ENCODE peak calls at places on chromosome 20, in nine cellular contexts. C, W, I, G, K, Y, L, E and D are unnamed samples. For H3K36me3, the result is how much of the 10 kb centered on the place peaks cover.

GRCh38 chr20:35714127-35714526 is 14.9 kb downstream of the ROMO1 start:
- DNase-seq in C (no peak), W (no peak), I (no peak), G (no peak), K (no peak), Y (no peak), L (no peak), E (no peak), D (no peak)

GRCh38 chr20:20552076-20552475 is 160.4 kb downstream of the RALGAPA2 start:
- DNase-seq in C (no peak), W (no peak), I (no peak), G (no peak), K (no peak), Y (no peak), L (no peak), E (no peak), D (no peak)

GRCh38 chr20:7911586-7912330 is 28.5 kb downstream of the HAO1 start:
- DNase-seq in C (peak), W (no peak), I (no peak), G (no peak), K (no peak), Y (no peak), L (no peak), E (no peak), D (no peak)

GRCh38 chr20:63794614-63795013 is 36.5 kb downstream of the ZBTB46 start:
- DNase-seq in C (no peak), W (no peak), I (no peak), G (no peak), K (no peak), Y (no peak), L (no peak), E (no peak), D (no peak)

GRCh38 chr20:53914861-53915458 is 155.4 kb downstream of the BCAS1 start:
- DNase-seq in C (no peak), W (no peak), I (no peak), G (no peak), K (peak), Y (no peak), L (peak), E (no peak), D (no peak)

GRCh38 chr20:52047811-52048302 is 143.7 kb downstream of the ZFP64 start:
- DNase-seq in C (no peak), W (no peak), I (no peak), G (peak), K (peak), Y (no peak), L (peak), E (no peak), D (no peak)

GRCh38 chr20:21027569-21027968 is 78.6 kb downstream of the LINC00237 start:
- DNase-seq in C (peak), W (no peak), I (no peak), G (no peak), K (peak), Y (no peak), L (peak), E (peak), D (no peak)

GRCh38 chr20:47620808-47621805 is 119.4 kb downstream of the NCOA3 start:
- DNase-seq in C (peak), W (no peak), I (no peak), G (peak), K (peak), Y (no peak), L (no peak), E (peak), D (no peak)

GRCh38 chr20:313948-314347 is 11.4 kb upstream of the SOX12 start:
- DNase-seq in C (peak), W (no peak), I (no peak), G (peak), K (peak), Y (no peak), L (no peak), E (no peak), D (no peak)

GRCh38 chr20:12723811-12724210 is 285.0 kb upstream of the SPTLC3 start:
- DNase-seq in C (no peak), W (no peak), I (no peak), G (no peak), K (no peak), Y (no peak), L (no peak), E (no peak), D (no peak)

GRCh38 chr20:59574308-59574707 is 30.0 kb upstream of the PHACTR3 start:
- DNase-seq in C (no peak), W (no peak), I (no peak), G (no peak), K (no peak), Y (no peak), L (peak), E (no peak), D (no peak)

GRCh38 chr20:10653593-10654288 is 20.1 kb downstream of the JAG1 start:
- DNase-seq in C (no peak), W (no peak), I (no peak), G (peak), K (no peak), Y (peak), L (no peak), E (no peak), D (no peak)

GRCh38 chr20:63223121-63223825 is 7.3 kb upstream of the YTHDF1 start:
- DNase-seq in C (peak), W (peak), I (peak), G (no peak), K (peak), Y (no peak), L (peak), E (peak), D (no peak)

GRCh38 chr20:62985089-62985778 is 21.5 kb downstream of the BHLHE23 start:
- DNase-seq in C (no peak), W (no peak), I (no peak), G (no peak), K (no peak), Y (no peak), L (no peak), E (no peak), D (no peak)

GRCh38 chr20:59082077-59082740 is 39.6 kb upstream of the PRELID3B start:
- DNase-seq in C (peak), W (no peak), I (no peak), G (no peak), K (no peak), Y (no peak), L (no peak), E (no peak), D (no peak)

GRCh38 chr20:33311989-33312388 is 29.0 kb downstream of the BPIFB1 start:
- DNase-seq in C (no peak), W (no peak), I (no peak), G (no peak), K (no peak), Y (no peak), L (no peak), E (no peak), D (no peak)

GRCh38 chr20:58583141-58583540 is 67.9 kb upstream of the APCDD1L start:
- DNase-seq in C (peak), W (no peak), I (no peak), G (no peak), K (peak), Y (no peak), L (peak), E (no peak), D (no peak)

GRCh38 chr20:50898475-50898874 is 32.8 kb downstream of the ADNP start:
- DNase-seq in C (no peak), W (no peak), I (no peak), G (no peak), K (no peak), Y (no peak), L (no peak), E (no peak), D (no peak)

GRCh38 chr20:50903353-50904051 is 27.7 kb downstream of the ADNP start:
- DNase-seq in C (no peak), W (no peak), I (no peak), G (no peak), K (no peak), Y (no peak), L (no peak), E (no peak), D (no peak)

GRCh38 chr20:50904067-50904570 is 27.1 kb downstream of the ADNP start:
- DNase-seq in C (no peak), W (no peak), I (no peak), G (no peak), K (no peak), Y (no peak), L (no peak), E (no peak), D (no peak)

GRCh38 chr20:50900261-50900660 is 31.0 kb downstream of the ADNP start:
- DNase-seq in C (peak), W (no peak), I (no peak), G (no peak), K (no peak), Y (no peak), L (no peak), E (no peak), D (no peak)

GRCh38 chr20:50901301-50901700 is 29.9 kb downstream of the ADNP start:
- DNase-seq in C (no peak), W (no peak), I (no peak), G (no peak), K (no peak), Y (no peak), L (no peak), E (no peak), D (no peak)
- H3K36me3 ChIP-seq in C (half or more), W (under half), I (under half), G (under half), K (half or more), Y (under half), L (half or more), E (under half), D (under half)

GRCh38 chr20:37519508-37520416 is 1.3 kb upstream of the NNAT start:
- DNase-seq in C (no peak), W (no peak), I (no peak), G (peak), K (peak), Y (no peak), L (peak), E (no peak), D (no peak)
- H3K4me3 ChIP-seq in C (no peak), W (no peak), I (no peak), G (no peak), K (no peak), Y (no peak), L (no peak), E (no peak), D (no peak)

GRCh38 chr20:2814587-2815051 is at the start of gene C20orf141:
- DNase-seq in C (peak), W (no peak), I (peak), G (peak), K (peak), Y (no peak), L (peak), E (peak), D (no peak)

GRCh38 chr20:2814076-2814475 is 711 bp upstream of the C20orf141 start:
- DNase-seq in C (peak), W (no peak), I (no peak), G (no peak), K (no peak), Y (no peak), L (peak), E (no peak), D (no peak)

GRCh38 chr20:2809690-2810089 is 5.1 kb upstream of the C20orf141 start:
- DNase-seq in C (no peak), W (no peak), I (peak), G (no peak), K (no peak), Y (no peak), L (no peak), E (no peak), D (no peak)

GRCh38 chr20:2815242-2815900 is 584 bp downstream of the C20orf141 start:
- DNase-seq in C (no peak), W (no peak), I (peak), G (no peak), K (no peak), Y (no peak), L (peak), E (no peak), D (no peak)

DNA sequence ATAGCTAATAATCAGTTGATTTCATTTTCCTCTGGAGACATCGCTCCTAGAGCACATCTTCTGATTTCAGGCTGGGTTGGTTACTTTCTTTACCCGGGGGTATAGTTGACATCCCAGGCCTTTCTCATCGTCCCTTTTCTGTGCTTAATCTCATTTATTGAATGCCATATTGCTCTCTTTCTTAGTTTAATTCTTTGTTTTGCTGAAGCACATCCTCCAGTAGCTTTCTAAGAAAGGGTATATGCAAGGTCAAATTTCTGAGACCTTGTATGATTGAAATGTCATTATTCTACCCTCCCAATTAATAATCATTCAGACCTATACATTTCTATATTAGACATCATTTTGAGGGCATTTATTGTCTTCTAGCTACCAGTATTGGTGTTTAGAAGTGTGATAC is 2.6 kb upstream of the C20orf141 start:
- DNase-seq in C (no peak), W (no peak), I (no peak), G (no peak), K (no peak), Y (no peak), L (peak), E (no peak), D (no peak)
- H3K36me3 ChIP-seq in C (under half), W (under half), I (under half), G (under half), K (under half), Y (under half), L (under half), E (under half), D (under half)

GRCh38 chr20:32126919-32127318 is 17.4 kb downstream of the TM9SF4 start:
- DNase-seq in C (no peak), W (no peak), I (no peak), G (no peak), K (no peak), Y (no peak), L (no peak), E (no peak), D (no peak)

GRCh38 chr20:32129863-32130262 is 20.3 kb downstream of the TM9SF4 start:
- DNase-seq in C (no peak), W (no peak), I (no peak), G (no peak), K (no peak), Y (no peak), L (no peak), E (no peak), D (no peak)

GRCh38 chr20:32127347-32127746 is 17.8 kb downstream of the TM9SF4 start:
- DNase-seq in C (no peak), W (no peak), I (no peak), G (no peak), K (no peak), Y (no peak), L (no peak), E (no peak), D (no peak)

GRCh38 chr20:32130352-32130751 is 20.8 kb downstream of the TM9SF4 start:
- DNase-seq in C (no peak), W (no peak), I (no peak), G (no peak), K (no peak), Y (no peak), L (no peak), E (no peak), D (no peak)

DNA sequence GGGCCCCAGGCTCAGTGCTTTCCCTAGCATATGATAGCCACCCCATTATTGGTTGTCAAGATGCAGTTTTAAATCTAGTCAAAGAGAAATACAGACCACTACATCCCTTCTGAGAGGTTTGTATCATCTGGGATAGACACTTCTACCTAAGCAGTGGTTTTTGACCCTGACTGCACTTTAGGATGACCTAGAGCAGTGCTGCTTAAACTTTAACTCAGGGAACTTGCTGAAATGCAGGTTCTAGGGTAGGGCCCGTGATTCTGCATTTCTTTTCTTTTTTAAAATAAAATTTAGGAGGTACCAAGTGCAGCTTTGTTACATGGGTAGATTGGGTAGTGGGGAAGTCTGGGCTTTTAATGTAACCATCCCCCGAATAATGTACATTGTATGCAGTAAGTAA is 18.7 kb downstream of the TM9SF4 start:
- DNase-seq in C (no peak), W (no peak), I (no peak), G (no peak), K (no peak), Y (no peak), L (no peak), E (no peak), D (no peak)
- H3K4me3 ChIP-seq in C (no peak), W (no peak), I (no peak), G (no peak), K (no peak), Y (no peak), L (no peak), E (no peak), D (no peak)

DNA sequence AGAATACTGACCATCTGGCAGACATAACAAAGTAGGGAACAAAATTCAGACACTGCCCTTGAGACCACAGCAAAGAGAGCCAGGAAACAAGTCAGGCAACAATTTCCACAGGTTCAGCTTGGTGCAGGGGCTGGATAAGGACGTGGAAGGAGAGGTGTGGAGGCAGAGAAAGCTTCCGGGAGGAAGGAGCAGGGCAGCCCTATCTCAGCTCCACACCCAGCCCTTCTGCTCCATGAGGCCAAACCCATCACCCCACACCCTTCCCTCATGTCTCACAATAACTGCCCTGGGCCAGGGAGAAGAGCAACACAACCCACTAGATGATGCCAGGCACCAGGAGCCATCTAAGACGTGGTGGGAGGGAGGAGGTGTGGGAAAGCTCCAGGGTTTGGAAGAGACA is 5.8 kb downstream of the SNHG17 start:
- DNase-seq in C (no peak), W (no peak), I (no peak), G (no peak), K (no peak), Y (no peak), L (no peak), E (no peak), D (no peak)
- H3K36me3 ChIP-seq in C (half or more), W (under half), I (half or more), G (half or more), K (half or more), Y (under half), L (half or more), E (under half), D (half or more)